ENCODE peak calls at places on chromosomes 5 and 9, in four cellular contexts. U is HepG2, I is K562, P is GM12878. M is an unnamed sample.

GRCh38 chr9:37641331-37641730 is 9.4 kb upstream of the FRMPD1 start:
- DNase-seq in P (no peak), I (no peak), U (no peak), M (no peak)

GRCh38 chr5:176836811-176837706 is 26.7 kb downstream of the UNC5A start:
- DNase-seq in P (no peak), I (no peak), U (no peak), M (no peak)

GRCh38 chr5:150440948-150441812 is 8.4 kb downstream of the RPS14 start:
- DNase-seq in I (peak; percentile 51), U (no peak), P (no peak), M (no peak)

GRCh38 chr5:153953411-153953810 is 85.3 kb downstream of the FAM114A2 start:
- DNase-seq in U (no peak), P (no peak), I (no peak), M (no peak)

GRCh38 chr5:143682788-143683419 is 129.1 kb upstream of the HMHB1 start:
- DNase-seq in I (no peak), P (no peak), U (no peak), M (no peak)

GRCh38 chr5:174404848-174405247 is 319.5 kb upstream of the MSX2 start:
- DNase-seq in P (no peak), I (no peak), U (no peak), M (no peak)

GRCh38 chr9:136854113-136854841 is 2.1 kb downstream of the MAMDC4 start:
- DNase-seq in P (no peak), I (no peak), U (no peak), M (no peak)

GRCh38 chr5:14298126-14298847 is 155.1 kb downstream of the TRIO start:
- DNase-seq in U (no peak), P (no peak), I (no peak), M (no peak)

GRCh38 chr5:108801301-108801700 is 53.6 kb downstream of the FER start:
- DNase-seq in I (no peak), U (no peak), P (no peak), M (no peak)

GRCh38 chr5:108797396-108797795 is 49.7 kb downstream of the FER start:
- DNase-seq in I (no peak), P (no peak), U (no peak), M (no peak)

GRCh38 chr5:108798866-108799265 is 51.2 kb downstream of the FER start:
- DNase-seq in U (no peak), P (no peak), I (no peak), M (no peak)

GRCh38 chr5:108797986-108798385 is 50.3 kb downstream of the FER start:
- DNase-seq in U (no peak), I (no peak), P (no peak), M (no peak)

DNA sequence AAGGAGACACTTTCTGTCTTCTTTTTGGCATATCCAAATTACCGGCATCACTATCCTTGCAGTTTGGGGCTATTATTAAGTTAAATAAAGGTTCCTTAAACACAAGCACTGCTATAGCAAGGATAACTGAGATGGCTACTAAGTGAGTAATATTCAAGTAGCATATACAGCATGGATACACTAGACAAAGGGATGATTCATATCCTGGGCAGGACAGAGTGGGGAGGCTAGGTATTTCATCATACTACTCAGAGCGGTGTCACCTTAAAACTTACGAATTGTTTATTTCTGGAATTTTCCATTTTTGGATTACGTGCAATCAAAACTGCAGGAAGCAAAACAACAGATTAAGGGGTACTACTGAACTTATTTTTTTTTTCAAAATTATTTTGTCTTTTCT is 54.1 kb downstream of the FER start:
- DNase-seq in I (no peak), U (peak; percentile 40), P (no peak), M (no peak)
- TF ChIP-seq SP1 in I (no peak), U (no peak), P (no peak), M (no peak)

GRCh38 chr5:62790348-62790747 is 211.7 kb downstream of the LRRC70 start:
- DNase-seq in P (no peak), I (no peak), U (peak; percentile 33), M (no peak)

GRCh38 chr5:62791059-62791458 is 212.4 kb downstream of the LRRC70 start:
- DNase-seq in P (no peak), U (peak; percentile 10), I (no peak), M (no peak)

GRCh38 chr5:62785588-62785987 is 207.0 kb downstream of the LRRC70 start:
- DNase-seq in P (no peak), I (no peak), U (no peak), M (no peak)

GRCh38 chr5:62783374-62784057 is 204.9 kb downstream of the LRRC70 start:
- DNase-seq in I (no peak), U (no peak), P (no peak), M (no peak)

DNA sequence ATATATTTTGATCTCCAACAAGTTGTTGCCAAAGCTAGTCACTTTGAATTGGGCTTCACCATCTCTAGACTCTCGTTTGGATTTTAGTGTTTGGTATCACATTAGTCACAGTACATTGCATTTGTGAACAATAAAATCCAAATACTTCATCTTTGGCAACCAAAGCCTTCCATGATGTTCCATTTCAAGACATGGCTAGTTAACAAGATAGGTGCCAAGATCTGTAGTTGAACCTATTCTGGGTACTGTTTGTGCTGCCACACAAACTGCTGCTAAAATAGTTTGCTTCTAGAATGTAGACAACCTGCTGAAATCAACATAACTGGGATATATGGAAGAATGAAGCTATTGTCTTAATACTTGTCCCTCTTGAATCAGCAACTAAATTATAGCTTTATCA is 207.5 kb downstream of the LRRC70 start:
- DNase-seq in P (no peak), U (no peak), I (no peak), M (no peak)
- TF ChIP-seq TARDBP in P (no peak), U (no peak), I (no peak), M (no peak)

GRCh38 chr9:128254855-128255759 is 20.7 kb downstream of the GOLGA2 start:
- DNase-seq in U (peak; percentile 51), I (peak; percentile 92), P (no peak), M (peak; percentile 82)
- TF ChIP-seq SP1 in U (no peak), I (no peak), P (no peak), M (no peak)

DNA sequence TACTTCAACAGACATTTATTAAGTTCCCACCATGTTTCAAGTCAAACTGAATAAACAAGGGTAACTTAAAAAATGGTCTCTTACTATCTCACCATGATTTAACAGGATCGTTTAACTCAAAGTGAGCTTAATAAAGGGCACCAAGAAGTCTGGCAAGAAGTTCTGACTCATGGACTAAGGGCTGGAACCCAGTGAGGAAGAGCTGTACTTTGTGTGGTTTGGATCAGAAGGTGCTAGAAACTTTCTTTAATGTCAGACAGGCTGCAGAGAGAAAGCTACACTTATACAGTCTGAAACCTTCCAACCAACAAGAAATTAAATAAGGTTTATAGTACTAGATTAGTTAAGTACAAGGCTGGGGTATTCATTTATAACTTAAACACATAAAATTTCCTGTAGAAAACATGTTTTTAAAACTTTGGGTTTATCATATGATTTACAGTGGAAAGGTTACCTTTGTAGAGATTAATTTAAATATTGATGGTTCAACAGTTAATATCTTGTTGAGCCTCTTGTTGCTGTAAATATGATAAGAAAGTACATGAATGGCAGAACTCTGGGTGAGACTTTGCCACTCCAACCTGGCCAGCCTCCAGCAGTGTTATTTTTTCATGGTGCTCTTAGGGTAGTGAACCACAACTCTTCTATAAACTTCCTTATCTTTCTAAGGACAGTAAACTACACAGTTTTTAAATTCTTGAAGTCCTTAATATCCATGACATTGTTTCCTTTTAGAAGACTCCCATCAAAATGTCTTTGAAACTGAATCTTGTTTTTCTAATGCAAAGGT is 162.8 kb downstream of the MAN2A1 start:
- DNase-seq in U (no peak), I (no peak), P (no peak), M (no peak)
- TF ChIP-seq TARDBP in U (no peak), I (no peak), P (no peak), M (no peak)

GRCh38 chr5:132901036-132901435 is 27.6 kb downstream of the LEAP2 start:
- DNase-seq in U (no peak), P (no peak), I (no peak), M (no peak)

GRCh38 chr5:132898094-132898493 is 24.6 kb downstream of the LEAP2 start:
- DNase-seq in I (no peak), P (no peak), U (no peak), M (no peak)

GRCh38 chr5:132896685-132897084 is 23.2 kb downstream of the LEAP2 start:
- DNase-seq in P (no peak), I (no peak), U (no peak), M (no peak)

GRCh38 chr5:132905938-132906337 is 32.5 kb downstream of the LEAP2 start:
- DNase-seq in P (no peak), U (peak; percentile 79), I (no peak), M (no peak)

GRCh38 chr5:132901730-132902129 is 28.3 kb downstream of the LEAP2 start:
- DNase-seq in I (no peak), P (no peak), U (no peak), M (no peak)
- TF ChIP-seq SP1 in I (no peak), P (no peak), U (no peak), M (no peak)

DNA sequence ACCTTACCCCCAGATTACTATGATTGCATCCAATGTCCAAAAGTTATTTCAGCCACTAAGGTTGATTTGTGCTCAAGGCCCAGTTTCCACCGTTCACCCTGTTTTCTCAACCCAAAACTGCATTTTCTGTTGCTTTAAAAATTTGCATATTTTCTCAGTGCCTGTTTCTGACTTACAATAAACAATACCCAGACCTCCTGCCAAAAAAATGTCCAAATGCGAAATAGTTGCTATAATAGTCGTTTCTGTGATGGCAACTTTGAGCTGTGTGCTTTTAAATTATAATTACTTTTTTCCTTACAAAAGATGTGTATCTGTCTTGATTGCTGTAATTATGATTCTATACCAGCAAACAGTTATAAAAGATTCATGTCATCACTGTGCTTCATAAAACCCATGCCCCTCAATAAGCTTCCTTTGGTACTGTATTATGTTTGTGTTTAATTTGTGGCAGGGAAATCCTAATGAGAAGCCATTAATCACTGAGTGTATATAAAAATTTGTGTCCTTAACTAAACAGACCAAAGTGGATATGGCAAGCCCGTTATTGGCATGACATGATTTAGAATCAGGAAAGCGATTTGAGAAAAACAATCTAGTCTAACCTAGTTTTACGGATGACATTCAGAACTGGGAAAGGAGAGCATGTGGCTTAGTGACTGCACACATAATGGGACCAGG is 5.4 kb upstream of the SLC1A3 start:
- DNase-seq in P (no peak), U (no peak), I (no peak), M (no peak)
- TF ChIP-seq TARDBP in P (no peak), U (no peak), I (no peak), M (no peak)

DNA sequence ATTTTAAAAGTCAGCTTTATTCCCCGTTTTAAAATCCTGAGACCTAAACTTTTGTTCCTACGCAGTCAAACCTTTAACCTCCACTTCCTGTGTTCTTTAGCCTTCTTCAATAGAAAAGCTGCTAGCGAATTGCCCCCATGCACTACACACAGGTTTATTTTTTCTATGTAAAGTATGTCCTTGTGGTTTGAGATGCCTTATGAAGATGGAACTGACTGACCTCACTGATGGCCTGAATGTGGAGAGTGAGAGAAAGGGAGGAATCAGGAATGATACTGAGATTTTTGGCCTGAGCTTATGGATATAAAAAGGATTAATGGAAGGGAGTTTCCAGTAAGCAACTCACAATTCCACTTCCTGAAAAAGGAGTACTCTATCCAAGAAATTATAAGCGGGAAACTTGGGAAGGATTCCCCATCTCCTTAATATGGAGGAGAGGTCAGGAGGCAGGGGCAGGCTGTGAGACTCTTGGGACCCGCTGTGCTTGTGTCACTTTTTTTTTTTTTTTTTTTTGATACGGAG is 89.5 kb downstream of the UGCG start:
- DNase-seq in I (no peak), U (no peak), P (no peak), M (no peak)
- TF ChIP-seq SP1 in I (no peak), U (no peak), P (no peak), M (no peak)

GRCh38 chr5:31972558-31972957 is 201.6 kb downstream of the GOLPH3 start:
- DNase-seq in I (no peak), P (no peak), U (no peak), M (no peak)
- TF ChIP-seq TARDBP in I (no peak), P (no peak), U (no peak), M (no peak)